ENCODE peak calls at places on chromosomes 12 and 14, in eight cellular contexts. L, S, K, T, G, R, J and A are unnamed samples. For H3K4me1, the result is how much of the 10 kb centered on the place peaks cover.

GRCh38 chr12:65496617-65497016 is 218.1 kb downstream of the MSRB3 start:
- DNase-seq in K (no peak), J (no peak), L (no peak), R (peak), G (no peak), T (no peak), S (no peak), A (no peak)

GRCh38 chr14:30193791-30194407 is 266.3 kb upstream of the PRKD1 start:
- DNase-seq in R (peak), T (no peak), L (no peak), J (no peak), G (no peak), K (no peak), S (no peak), A (no peak)

GRCh38 chr12:124837958-124838803 is 25.5 kb downstream of the SCARB1 start:
- DNase-seq in L (no peak), S (no peak), T (no peak), K (peak), R (peak), J (no peak), G (peak), A (no peak)

GRCh38 chr14:61076531-61076930 is 95.5 kb downstream of the SLC38A6 start:
- DNase-seq in L (no peak), R (peak), K (no peak), S (no peak), T (no peak), J (peak), G (no peak), A (peak)

GRCh38 chr12:47282206-47282605 is 202.4 kb upstream of the AMIGO2 start:
- DNase-seq in G (no peak), R (peak), K (no peak), L (no peak), S (no peak), T (no peak), J (no peak), A (no peak)

GRCh38 chr14:96279564-96279963 is 23.6 kb downstream of the BDKRB1 start:
- DNase-seq in G (no peak), J (no peak), S (no peak), K (no peak), R (no peak), T (no peak), L (no peak), A (no peak)

GRCh38 chr14:32576088-32576795 is 247.1 kb downstream of the AKAP6 start:
- DNase-seq in T (peak), R (peak), K (peak), L (peak), G (peak), J (peak), S (peak), A (peak)

GRCh38 chr12:112901271-112901670 is 5.5 kb upstream of the OAS1 start:
- DNase-seq in G (no peak), L (no peak), K (no peak), S (no peak), J (no peak), T (no peak), R (no peak), A (no peak)

GRCh38 chr14:102768223-102769048 is 8.8 kb upstream of the TRAF3 start:
- DNase-seq in S (no peak), K (no peak), T (no peak), R (no peak), J (peak), G (no peak), L (no peak), A (peak)

GRCh38 chr14:22836301-22837058 is at the start of gene MMP14:
- DNase-seq in T (peak), J (no peak), S (no peak), K (no peak), G (peak), L (no peak), R (peak), A (no peak)

GRCh38 chr12:87365423-87365822 is 663.8 kb downstream of the C12orf50 start:
- DNase-seq in L (peak), K (no peak), R (no peak), T (no peak), J (no peak), S (no peak), G (no peak), A (no peak)

GRCh38 chr12:66107451-66107915 is 23.1 kb downstream of the LLPH start:
- DNase-seq in T (peak), L (peak), G (peak), R (peak), K (peak), J (peak), S (peak), A (peak)

GRCh38 chr14:44700184-44700583 is 193.1 kb upstream of the FSCB start:
- DNase-seq in T (no peak), J (no peak), R (no peak), S (no peak), K (no peak), G (peak), L (no peak), A (no peak)

GRCh38 chr14:39762576-39763401 is 330.6 kb upstream of the FBXO33 start:
- DNase-seq in R (no peak), G (peak), T (no peak), S (peak), L (no peak), K (no peak), J (peak), A (no peak)

GRCh38 chr14:61537567-61538463 is 157.5 kb upstream of the HIF1A start:
- DNase-seq in G (peak), K (peak), L (no peak), J (peak), S (peak), T (peak), R (peak), A (no peak)

GRCh38 chr12:109961201-109961600 is 35.0 kb downstream of the GIT2 start:
- DNase-seq in K (no peak), L (no peak), T (no peak), J (no peak), G (no peak), S (no peak), R (no peak), A (no peak)

GRCh38 chr14:92513204-92513965 is at the start of gene RIN3:
- DNase-seq in G (peak), L (peak), K (peak), J (no peak), S (no peak), R (peak), T (peak), A (no peak)

DNA sequence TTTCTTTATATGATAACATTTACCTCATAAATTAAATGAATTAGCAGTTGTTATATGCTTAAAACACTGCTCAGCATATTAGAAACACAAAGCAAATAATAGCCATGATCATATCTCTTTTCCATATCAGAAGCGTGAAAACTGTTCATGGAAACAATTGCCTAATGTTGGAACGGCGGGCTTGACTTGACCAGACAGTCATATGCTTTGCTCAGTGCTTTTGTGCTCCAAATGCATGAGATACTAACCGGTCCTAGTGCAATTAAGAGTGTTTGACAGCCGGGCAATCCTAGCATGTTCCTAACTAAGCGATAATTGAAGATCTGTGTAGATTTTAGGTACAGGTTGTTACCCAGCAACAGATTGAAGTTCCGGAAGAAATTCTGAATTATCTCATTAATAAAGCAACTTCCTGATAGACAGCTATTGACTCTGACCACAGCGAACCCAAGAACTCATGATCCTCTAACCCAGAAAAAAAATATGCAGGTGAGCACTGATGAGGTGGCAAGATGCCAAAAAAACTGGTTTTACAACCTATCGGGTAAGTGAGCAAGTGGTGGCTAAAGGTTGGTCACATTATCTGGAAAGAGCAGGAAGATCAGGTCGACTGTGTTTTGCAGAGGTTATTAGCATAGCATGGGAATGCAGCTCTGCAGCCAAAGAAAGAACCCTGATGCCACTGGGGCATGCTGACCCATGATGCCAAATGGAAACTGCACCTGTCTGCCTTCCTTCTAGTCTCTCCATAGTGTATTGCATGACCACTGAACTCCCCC is 23.7 kb downstream of the BHLHE41 start:
- DNase-seq in R (no peak), J (no peak), K (no peak), S (peak), L (no peak), G (no peak), T (no peak), A (no peak)
- H3K4me2 ChIP-seq in R (no peak), J (no peak), K (no peak), S (no peak), L (no peak), G (no peak), T (no peak), A (no peak)

GRCh38 chr12:6788972-6789905 is at the start of gene CD4:
- DNase-seq in G (no peak), S (no peak), R (no peak), T (no peak), K (no peak), J (no peak), L (no peak), A (no peak)
- H3K4me3 ChIP-seq in G (no peak), S (no peak), R (no peak), T (no peak), K (no peak), J (no peak), L (peak), A (no peak)

GRCh38 chr12:94207467-94208432 is 59.4 kb downstream of the PLXNC1 start:
- DNase-seq in R (no peak), G (no peak), L (no peak), K (no peak), S (peak), T (no peak), J (peak), A (peak)
- H3K4me1 ChIP-seq in R (under half), G (under half), L (under half), K (under half), S (under half), T (under half), J (half or more), A (half or more)

DNA sequence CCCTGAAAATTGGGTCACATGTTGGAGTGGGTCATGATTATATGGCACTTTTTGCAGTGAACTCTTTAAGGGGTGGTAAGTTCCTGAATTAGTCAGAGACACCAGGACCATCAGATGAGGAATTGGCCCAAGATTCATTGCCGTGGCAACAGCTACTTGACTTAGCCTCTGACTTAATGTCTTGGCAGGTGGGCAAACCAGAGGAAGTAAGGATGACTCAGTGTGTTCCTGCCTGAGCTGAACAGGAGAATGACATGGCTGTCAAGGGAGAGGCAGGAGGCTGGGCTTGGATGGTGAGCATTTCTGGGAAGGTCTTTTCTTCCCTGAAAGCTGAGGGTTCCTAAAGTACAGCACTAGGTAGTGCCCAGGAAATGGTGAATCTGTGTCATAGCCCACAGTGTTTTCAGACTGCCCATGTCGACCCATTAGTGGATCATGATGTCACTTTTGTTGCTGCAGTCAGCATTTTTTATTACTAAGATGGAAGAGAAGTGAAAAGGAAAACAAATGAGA is 170.1 kb upstream of the PWP1 start:
- DNase-seq in J (no peak), K (peak), G (peak), L (no peak), R (peak), S (peak), T (no peak), A (no peak)
- H3K4me2 ChIP-seq in J (no peak), K (peak), G (no peak), L (no peak), R (peak), S (peak), T (no peak), A (no peak)

DNA sequence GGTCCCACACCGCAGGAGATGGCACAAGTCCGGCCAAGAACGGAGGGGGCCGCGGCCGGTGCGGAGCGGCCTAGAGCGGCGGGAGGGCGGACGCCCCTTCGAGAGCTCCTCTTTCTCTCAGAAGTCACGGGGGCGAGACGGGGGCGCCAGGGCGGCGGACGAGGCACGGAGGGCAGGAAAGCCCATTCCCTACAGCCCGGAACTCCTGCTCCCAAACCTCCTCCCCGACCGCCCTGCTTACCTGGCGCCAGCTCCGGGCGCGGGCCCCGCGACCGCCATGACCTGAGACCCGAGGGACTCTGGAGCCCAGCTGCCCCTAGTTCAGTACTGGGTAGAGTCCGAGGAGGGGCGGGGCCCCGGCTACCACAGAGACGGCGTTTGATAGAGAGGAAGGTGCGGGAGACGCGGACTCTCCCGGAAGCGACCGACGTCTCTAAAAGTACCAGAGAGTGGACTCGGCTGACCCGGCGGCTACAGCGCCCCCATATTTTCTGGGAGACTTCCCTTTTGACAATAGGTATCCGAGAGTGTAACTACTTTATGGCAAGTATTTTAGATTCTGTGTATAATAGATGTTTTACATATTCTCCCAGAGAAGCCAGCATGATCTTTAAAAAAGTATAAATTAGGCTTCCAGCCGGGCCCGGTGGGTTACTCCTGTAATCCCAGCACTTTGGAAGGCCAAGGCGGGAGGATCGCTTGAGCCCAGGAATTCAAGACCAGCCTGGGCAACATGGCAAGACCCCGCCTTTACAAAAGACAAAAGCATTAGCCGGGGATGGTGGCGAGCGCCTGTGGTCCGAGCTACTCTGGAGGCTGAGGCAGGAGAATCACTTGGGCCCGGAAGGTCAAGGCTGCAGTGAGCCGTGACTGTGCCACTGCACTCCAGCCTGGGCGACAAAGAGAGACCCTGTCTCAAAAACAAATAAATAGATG is at the start of gene ABCD4:
- DNase-seq in S (peak), J (peak), T (peak), L (peak), K (peak), G (peak), R (peak), A (peak)
- H3K4me3 ChIP-seq in S (peak), J (peak), T (peak), L (peak), K (peak), G (peak), R (peak), A (peak)

GRCh38 chr12:25995906-25996305 is 37.4 kb downstream of the RASSF8 start:
- DNase-seq in L (no peak), K (no peak), R (peak), J (no peak), T (no peak), G (no peak), S (no peak), A (no peak)
- H3K4me1 ChIP-seq in L (under half), K (under half), R (half or more), J (under half), T (half or more), G (under half), S (under half), A (under half)

DNA sequence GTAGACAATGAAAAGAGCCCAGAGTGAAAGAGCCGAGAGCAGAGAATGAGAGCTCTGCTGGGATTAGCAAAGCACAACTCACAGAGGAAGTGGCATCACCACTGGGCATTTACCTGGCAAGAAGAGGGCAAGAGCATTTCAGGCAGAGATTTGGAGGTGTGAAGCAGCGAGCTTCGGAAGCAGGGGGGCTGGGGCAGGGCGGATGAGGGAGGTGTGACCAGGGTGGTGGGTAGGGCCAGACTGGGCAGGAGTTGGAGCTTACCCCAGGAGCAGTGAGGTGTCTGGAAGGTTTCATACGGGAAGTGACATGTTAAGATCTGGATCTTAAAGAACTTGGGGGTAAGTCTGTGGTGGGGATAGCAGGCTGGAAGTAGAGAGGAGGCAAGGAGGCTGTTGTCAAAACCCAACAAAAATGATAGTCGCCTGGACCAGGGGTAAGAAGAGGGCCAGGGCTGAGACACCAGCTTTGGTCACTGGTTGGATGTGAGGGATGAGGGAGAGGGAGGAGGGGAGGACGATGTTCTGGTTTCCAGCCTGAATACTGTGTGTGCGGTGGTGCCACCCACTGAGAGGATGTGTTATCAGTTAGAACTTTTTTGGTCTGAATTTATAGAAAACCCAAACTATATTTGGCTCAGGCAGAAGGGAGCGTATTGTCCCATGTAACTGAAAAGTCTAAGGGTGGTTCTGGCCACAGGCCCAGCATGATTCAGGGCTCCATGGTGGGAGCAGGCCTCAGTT is 5.2 kb downstream of the SMIM41 start:
- DNase-seq in K (no peak), R (no peak), L (no peak), G (no peak), S (no peak), T (no peak), J (no peak), A (no peak)
- H3K4me2 ChIP-seq in K (no peak), R (no peak), L (no peak), G (no peak), S (no peak), T (no peak), J (no peak), A (no peak)

DNA sequence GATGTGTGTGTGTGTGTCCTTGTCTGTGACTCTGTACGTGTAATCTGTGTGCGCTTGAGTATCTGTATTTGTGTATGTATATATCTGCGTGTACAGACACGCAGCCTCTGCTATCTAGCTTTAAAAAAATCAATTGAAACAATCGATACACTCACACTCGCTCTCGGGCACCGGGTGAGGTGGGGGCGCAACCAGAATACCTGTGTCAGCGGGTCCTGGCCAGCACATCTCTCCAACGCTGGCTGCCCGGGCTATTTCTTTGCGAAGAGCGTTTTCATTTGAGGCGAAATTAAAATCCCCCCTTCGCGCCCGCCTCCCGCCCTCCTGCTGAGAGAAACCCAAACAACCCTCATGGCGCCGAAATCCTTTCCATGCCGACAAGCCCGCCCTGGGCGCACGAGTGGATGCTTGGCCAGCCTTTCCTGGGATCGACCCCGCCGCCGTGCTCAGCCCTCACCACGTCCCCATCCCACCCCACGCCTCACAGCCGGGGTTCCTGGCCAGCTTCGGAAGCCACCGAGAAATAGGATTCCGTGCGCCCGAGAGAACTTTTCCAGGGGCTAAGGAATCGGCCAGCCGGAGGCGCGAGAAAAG is 1.2 kb downstream of the ZDHHC22 start:
- DNase-seq in G (no peak), J (no peak), S (no peak), L (no peak), R (no peak), K (no peak), T (peak), A (no peak)
- H3K4me3 ChIP-seq in G (peak), J (no peak), S (no peak), L (peak), R (peak), K (peak), T (peak), A (no peak)

GRCh38 chr14:68958553-68958952 is 20.5 kb downstream of the ACTN1 start:
- DNase-seq in L (no peak), S (no peak), G (no peak), J (no peak), R (no peak), K (no peak), T (no peak), A (no peak)

GRCh38 chr14:68959035-68959434 is 20.1 kb downstream of the ACTN1 start:
- DNase-seq in T (no peak), L (no peak), S (no peak), K (no peak), J (no peak), G (no peak), R (no peak), A (no peak)

GRCh38 chr14:68956728-68957127 is 22.4 kb downstream of the ACTN1 start:
- DNase-seq in R (peak), G (no peak), S (no peak), L (no peak), T (no peak), K (no peak), J (no peak), A (no peak)

GRCh38 chr14:68960123-68960522 is 19.0 kb downstream of the ACTN1 start:
- DNase-seq in J (no peak), R (no peak), L (no peak), G (no peak), K (no peak), S (no peak), T (no peak), A (no peak)

GRCh38 chr14:68957688-68958248 is 21.3 kb downstream of the ACTN1 start:
- DNase-seq in K (no peak), S (no peak), G (no peak), J (no peak), R (no peak), L (no peak), T (no peak), A (no peak)
- H3K4me1 ChIP-seq in K (half or more), S (under half), G (under half), J (under half), R (half or more), L (under half), T (under half), A (under half)